ENCODE peak calls at places on chromosomes 4 and X, in seven cellular contexts. Y is activated naive CD8-positive, alpha-beta T cell treated with anti-CD3 and anti-CD28 coated beads, Interleukin-2, amount 50 U/mL, for 24 hours; G is GM20000; P is HFFc6; R is nephron progenitor cell; Z is NCI-H2107; I is body of pancreas. V is an unnamed sample.

GRCh38 chr4:123997116-123997515 is 600.5 kb downstream of the SPRY1 start:
- DNase-seq in Y (no peak), G (no peak), P (no peak), R (no peak), Z (no peak), I (no peak), V (peak)

GRCh38 chr4:55865228-55865806 is 11.9 kb downstream of the EXOC1 start:
- DNase-seq in Y (no peak), G (no peak), P (peak), R (no peak), Z (no peak), I (no peak), V (peak)

GRCh38 chr4:80011636-80012236 is 61.3 kb downstream of the ANTXR2 start:
- DNase-seq in Y (no peak), G (no peak), P (peak), R (no peak), Z (no peak), I (no peak), V (peak)

GRCh38 chr4:7323872-7324650 is 110.7 kb downstream of the PSAPL1 start:
- DNase-seq in Y (no peak), G (no peak), P (no peak), R (no peak), Z (peak), I (no peak), V (no peak)

GRCh38 chrX:15816886-15817285 is 26.6 kb downstream of the ZRSR2 start:
- DNase-seq in Y (peak), G (no peak), P (no peak), R (no peak), Z (peak), I (no peak), V (no peak)

GRCh38 chr4:1244081-1244977 is 4.6 kb downstream of the CTBP1 start:
- DNase-seq in Y (no peak), G (peak), P (no peak), R (no peak), Z (no peak), I (no peak), V (no peak)

GRCh38 chr4:8544741-8545438 is 35.3 kb upstream of the GPR78 start:
- DNase-seq in Y (no peak), G (no peak), P (no peak), R (no peak), Z (no peak), I (no peak), V (peak)

GRCh38 chr4:154073107-154073817 is 284.4 kb upstream of the SFRP2 start:
- DNase-seq in Y (no peak), G (no peak), P (peak), R (no peak), Z (no peak), I (no peak), V (peak)

GRCh38 chrX:8668797-8669196 is 63.1 kb downstream of the ANOS1 start:
- DNase-seq in Y (no peak), G (no peak), P (no peak), R (peak), Z (no peak), I (no peak), V (no peak)

GRCh38 chr4:91502365-91502764 is 801.4 kb upstream of the GRID2 start:
- DNase-seq in Y (no peak), G (no peak), P (no peak), R (no peak), Z (no peak), I (no peak), V (no peak)

GRCh38 chrX:134671207-134671750 is 13.0 kb upstream of the PLAC1 start:
- DNase-seq in Y (no peak), G (no peak), P (peak), R (no peak), Z (no peak), I (no peak), V (no peak)

GRCh38 chrX:63738696-63739095 is 46.3 kb downstream of the ARHGEF9 start:
- DNase-seq in Y (no peak), G (no peak), P (no peak), R (no peak), Z (no peak), I (no peak), V (no peak)

GRCh38 chr4:88646528-88647280 is 50.9 kb downstream of the NAP1L5 start:
- DNase-seq in Y (no peak), G (no peak), P (no peak), R (no peak), Z (no peak), I (no peak), V (no peak)

GRCh38 chr4:170109586-170110289 is 20.0 kb upstream of the AADAT start:
- DNase-seq in Y (no peak), G (no peak), P (no peak), R (no peak), Z (no peak), I (no peak), V (no peak)

GRCh38 chrX:119168104-119168503 is 40.5 kb upstream of the KIAA1210 start:
- DNase-seq in Y (no peak), G (no peak), P (no peak), R (no peak), Z (no peak), I (no peak), V (no peak)

GRCh38 chr4:7924570-7924969 is 15.1 kb downstream of the AFAP1 start:
- DNase-seq in Y (no peak), G (no peak), P (no peak), R (no peak), Z (no peak), I (no peak), V (no peak)

GRCh38 chrX:8323356-8323755 is 141.3 kb upstream of the VCX3B start:
- DNase-seq in Y (no peak), G (no peak), P (no peak), R (no peak), Z (no peak), I (no peak), V (no peak)

GRCh38 chr4:12734586-12734985 is 749.6 kb downstream of the RAB28 start:
- DNase-seq in Y (no peak), G (no peak), P (no peak), R (no peak), Z (no peak), I (no peak), V (no peak)

GRCh38 chr4:140645614-140646412 is 77.1 kb upstream of the UCP1 start:
- DNase-seq in Y (no peak), G (no peak), P (no peak), R (no peak), Z (no peak), I (no peak), V (no peak)

GRCh38 chr4:127364911-127365310 is 267.8 kb upstream of the INTU start:
- DNase-seq in Y (no peak), G (no peak), P (no peak), R (no peak), Z (no peak), I (no peak), V (no peak)

GRCh38 chr4:148029781-148030180 is 297.9 kb downstream of the ARHGAP10 start:
- DNase-seq in Y (no peak), G (no peak), P (no peak), R (no peak), Z (no peak), I (no peak), V (no peak)

GRCh38 chr4:161663844-161664243 is 500.0 kb downstream of the FSTL5 start:
- DNase-seq in Y (no peak), G (no peak), P (no peak), R (no peak), Z (no peak), I (no peak), V (no peak)

GRCh38 chr4:168656055-168656660 is 159.3 kb downstream of the PALLD start:
- DNase-seq in Y (no peak), G (no peak), P (peak), R (no peak), Z (no peak), I (no peak), V (peak)

GRCh38 chrX:141180851-141181250 is 3.9 kb upstream of the LDOC1 start:
- DNase-seq in Y (no peak), G (no peak), P (no peak), R (no peak), Z (no peak), I (no peak), V (no peak)

GRCh38 chr4:27082786-27083185 is 222.1 kb downstream of the STIM2 start:
- DNase-seq in Y (no peak), G (no peak), P (no peak), R (no peak), Z (no peak), I (no peak), V (no peak)

V was measured in brain microvascular endothelial cell.